ENCODE peak calls at places on chromosomes 4 and X, in nine cellular contexts. Y is lower lobe of right lung; L is HFF-Myc; T is CD4-positive, alpha-beta T cell; Z is nephron progenitor cell; I is dermis blood vessel endothelial cell; G is SK-N-SH; C is glutamatergic neuron; F is fibroblast of villous mesenchyme. S is an unnamed sample.

GRCh38 chr4:54924891-54925290 is 200.5 kb downstream of the KDR start:
- DNase-seq in Y (no peak), L (no peak), T (no peak), Z (no peak), I (no peak), G (no peak), C (no peak), F (no peak), S (no peak)

GRCh38 chr4:14856076-14856926 is 146.0 kb upstream of the CPEB2 start:
- DNase-seq in Y (peak), L (peak), T (no peak), Z (no peak), I (no peak), G (no peak), C (no peak), F (peak), S (no peak)

GRCh38 chr4:120096508-120097297 is 30.1 kb upstream of the MAD2L1 start:
- DNase-seq in Y (no peak), L (no peak), T (no peak), Z (no peak), I (no peak), G (no peak), C (no peak), F (peak), S (no peak)

GRCh38 chr4:26030780-26031179 is 116.8 kb downstream of the SMIM20 start:
- DNase-seq in Y (no peak), L (no peak), T (no peak), Z (no peak), I (no peak), G (no peak), C (no peak), F (no peak), S (no peak)

GRCh38 chr4:58566260-58566659 is 1456.1 kb upstream of the IGFBP7 start:
- DNase-seq in Y (no peak), L (no peak), T (no peak), Z (no peak), I (no peak), G (no peak), C (no peak), F (no peak), S (no peak)

GRCh38 chrX:124736553-124737240 is 390.3 kb downstream of the SH2D1A start:
- DNase-seq in Y (no peak), L (no peak), T (peak), Z (peak), I (no peak), G (no peak), C (peak), F (no peak), S (no peak)

GRCh38 chrX:106286053-106286650 is 118.0 kb downstream of the PWWP3B start:
- DNase-seq in Y (no peak), L (no peak), T (no peak), Z (no peak), I (no peak), G (no peak), C (no peak), F (peak), S (no peak)

GRCh38 chrX:47597222-47597621 is 15.0 kb downstream of the TIMP1 start:
- DNase-seq in Y (no peak), L (no peak), T (no peak), Z (no peak), I (no peak), G (no peak), C (no peak), F (no peak), S (no peak)

GRCh38 chr4:60962286-60962685 is 237.8 kb upstream of the ADGRL3 start:
- DNase-seq in Y (no peak), L (no peak), T (no peak), Z (no peak), I (no peak), G (no peak), C (no peak), F (no peak), S (no peak)